ENCODE peak calls at places on chromosomes 13 and 19, in ten cellular contexts. Q is left lung; U is CD4-positive, alpha-beta T cell; K is upper lobe of left lung; G is WERI-Rb-1; Y is thoracic aorta; O is GM23338; I is body of pancreas; D is prostate gland; A is adrenal gland. L is an unnamed sample.

GRCh38 chr19:9885077-9885552 is 50.0 kb downstream of the PIN1 start:
- DNase-seq in Q (no peak), U (no peak), K (no peak), G (no peak), Y (no peak), O (peak; percentile 56), I (peak; percentile 26), D (no peak), A (peak; percentile 6), L (peak; percentile 61)

GRCh38 chr19:38134538-38135149 is 89.4 kb downstream of the DPF1 start:
- DNase-seq in Q (no peak), U (no peak), K (no peak), G (no peak), Y (no peak), O (peak; percentile 81), I (peak; percentile 46), D (no peak), A (peak; percentile 35), L (no peak)

GRCh38 chr19:12778020-12778904 is 2.9 kb upstream of the HOOK2 start:
- DNase-seq in Q (peak; percentile 79), U (no peak), K (peak; percentile 86), G (peak; percentile 81), Y (no peak), O (peak; percentile 68), I (peak; percentile 93), D (peak; percentile 79), A (peak; percentile 85), L (no peak)

GRCh38 chr13:70310720-70311119 is 202.5 kb upstream of the KLHL1 start:
- DNase-seq in Q (no peak), U (no peak), K (no peak), G (peak; percentile 25), Y (no peak), O (peak; percentile 79), I (peak; percentile 65), D (peak; percentile 40), A (no peak), L (no peak)

GRCh38 chr19:1046117-1046626 is 6.3 kb downstream of the ABCA7 start:
- DNase-seq in Q (no peak), U (no peak), K (no peak), G (no peak), Y (no peak), O (peak; percentile 28), I (no peak), D (no peak), A (no peak), L (no peak)

GRCh38 chr13:109778102-109778542 is 8.3 kb downstream of the IRS2 start:
- DNase-seq in Q (no peak), U (no peak), K (no peak), G (no peak), Y (no peak), O (no peak), I (peak; percentile 32), D (no peak), A (no peak), L (no peak)

GRCh38 chr19:42234364-42234763 is 8.0 kb downstream of the GSK3A start:
- DNase-seq in Q (no peak), U (no peak), K (no peak), G (no peak), Y (no peak), O (no peak), I (no peak), D (no peak), A (no peak), L (no peak)

GRCh38 chr13:36850790-36851438 is 31.9 kb downstream of the RFXAP start:
- DNase-seq in Q (no peak), U (no peak), K (no peak), G (peak; percentile 48), Y (no peak), O (peak; percentile 73), I (no peak), D (no peak), A (no peak), L (no peak)

GRCh38 chr13:114339779-114340534 is 25.7 kb downstream of the CHAMP1 start:
- DNase-seq in Q (no peak), U (peak; percentile 28), K (no peak), G (peak; percentile 62), Y (no peak), O (peak; percentile 47), I (peak; percentile 66), D (peak; percentile 32), A (peak; percentile 71), L (no peak)

GRCh38 chr19:11902228-11902627 is 14.6 kb downstream of the ZNF69 start:
- DNase-seq in Q (no peak), U (no peak), K (no peak), G (no peak), Y (no peak), O (no peak), I (no peak), D (no peak), A (no peak), L (no peak)

GRCh38 chr19:56601375-56601774 is 6.3 kb downstream of the ZNF71 start:
- DNase-seq in Q (no peak), U (no peak), K (no peak), G (no peak), Y (no peak), O (no peak), I (no peak), D (no peak), A (no peak), L (no peak)

GRCh38 chr13:103469771-103470170 is 403.6 kb upstream of the SLC10A2 start:
- DNase-seq in Q (no peak), U (no peak), K (no peak), G (no peak), Y (no peak), O (no peak), I (no peak), D (no peak), A (no peak), L (no peak)

GRCh38 chr13:71218960-71219359 is 648.0 kb downstream of the DACH1 start:
- DNase-seq in Q (no peak), U (no peak), K (no peak), G (peak; percentile 43), Y (no peak), O (peak; percentile 65), I (no peak), D (no peak), A (no peak), L (no peak)

GRCh38 chr13:87872813-87873212 is 201.6 kb downstream of the SLITRK5 start:
- DNase-seq in Q (no peak), U (no peak), K (no peak), G (no peak), Y (no peak), O (no peak), I (no peak), D (no peak), A (no peak), L (no peak)

GRCh38 chr13:23081246-23081645 is 99.5 kb upstream of the SGCG start:
- DNase-seq in Q (no peak), U (no peak), K (no peak), G (no peak), Y (no peak), O (no peak), I (no peak), D (no peak), A (no peak), L (no peak)

GRCh38 chr13:109804654-109805053 is 18.3 kb upstream of the IRS2 start:
- DNase-seq in Q (no peak), U (no peak), K (no peak), G (no peak), Y (no peak), O (no peak), I (no peak), D (no peak), A (no peak), L (no peak)

GRCh38 chr19:1210227-1210538 is 4.6 kb downstream of the STK11 start:
- DNase-seq in Q (no peak), U (no peak), K (no peak), G (no peak), Y (no peak), O (no peak), I (no peak), D (no peak), A (peak; percentile 59), L (peak; percentile 18)

GRCh38 chr13:99991013-99991805 is 9.6 kb downstream of the ZIC2 start:
- DNase-seq in Q (no peak), U (no peak), K (no peak), G (no peak), Y (no peak), O (peak; percentile 68), I (no peak), D (no peak), A (no peak), L (no peak)

GRCh38 chr13:30394798-30395191 is 27.5 kb upstream of the UBE2L5 start:
- DNase-seq in Q (no peak), U (no peak), K (no peak), G (no peak), Y (no peak), O (no peak), I (no peak), D (no peak), A (no peak), L (no peak)

GRCh38 chr19:4829001-4829712 is 2.4 kb downstream of the TICAM1 start:
- DNase-seq in Q (no peak), U (no peak), K (no peak), G (no peak), Y (no peak), O (no peak), I (peak; percentile 68), D (no peak), A (no peak), L (peak; percentile 4)
- H3K27ac ChIP-seq in Q (no peak overlapping the region), U (peak overlapping the region; percentile 50), K (peak overlapping the region; percentile 94), G (peak overlapping the region; percentile 1), Y (no peak overlapping the region), O (no peak overlapping the region), I (peak overlapping the region; percentile 72), D (no peak overlapping the region), A (no peak overlapping the region), L (no peak overlapping the region)

GRCh38 chr19:32653626-32653968 is 21.4 kb downstream of the ANKRD27 start:
- DNase-seq in Q (no peak), U (no peak), K (no peak), G (no peak), Y (no peak), O (no peak), I (no peak), D (no peak), A (no peak), L (no peak)
- H3K27ac ChIP-seq in Q (no peak overlapping the region), U (no peak overlapping the region), K (no peak overlapping the region), G (no peak overlapping the region), Y (no peak overlapping the region), O (no peak overlapping the region), I (peak overlapping the region; percentile 44), D (no peak overlapping the region), A (no peak overlapping the region), L (no peak overlapping the region)

DNA sequence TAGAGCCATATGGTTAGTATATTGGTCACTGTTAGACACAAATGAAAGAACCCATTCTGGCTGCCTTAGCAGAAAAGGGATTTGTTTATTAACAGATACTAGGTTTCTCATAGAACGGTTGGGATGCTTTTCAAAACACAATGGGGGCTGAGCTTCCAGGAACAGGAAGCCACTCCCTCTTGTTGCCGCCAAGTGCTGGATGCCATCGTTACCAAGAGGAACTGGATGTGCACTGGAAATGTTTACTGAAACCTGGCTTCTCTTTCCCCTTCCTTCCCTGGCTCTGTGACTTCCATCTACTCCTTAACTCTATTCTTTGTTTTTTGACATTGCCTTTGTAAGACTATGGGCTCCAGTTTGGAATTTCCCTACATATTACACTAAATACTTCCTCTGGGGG is 11.8 kb upstream of the KL start:
- DNase-seq in Q (no peak), U (no peak), K (peak; percentile 32), G (no peak), Y (no peak), O (peak; percentile 24), I (peak; percentile 25), D (no peak), A (peak; percentile 29), L (no peak)
- H3K27ac ChIP-seq in Q (peak overlapping the region; percentile 33), U (no peak overlapping the region), K (peak overlapping the region; percentile 62), G (no peak overlapping the region), Y (peak overlapping the region; percentile 18), O (no peak overlapping the region), I (no peak overlapping the region), D (no peak overlapping the region), A (no peak overlapping the region), L (peak overlapping the region; percentile 10)

GRCh38 chr19:16160943-16161560 is 12.3 kb downstream of the CIB3 start:
- DNase-seq in Q (no peak), U (no peak), K (no peak), G (no peak), Y (no peak), O (no peak), I (no peak), D (no peak), A (peak; percentile 37), L (no peak)
- H3K27ac ChIP-seq in Q (no peak overlapping the region), U (no peak overlapping the region), K (no peak overlapping the region), G (no peak overlapping the region), Y (no peak overlapping the region), O (no peak overlapping the region), I (no peak overlapping the region), D (no peak overlapping the region), A (no peak overlapping the region), L (no peak overlapping the region)